ENCODE peak calls at places on chromosomes 3 and 15, in six cellular contexts. Q, J, W, R, U and H are unnamed samples.

GRCh38 chr3:125132815-125133214 is 77.0 kb upstream of the HEG1 start:
- DNase-seq in Q (no peak), J (no peak), W (no peak), R (no peak), U (no peak), H (no peak)

GRCh38 chr15:94324835-94325767 is 93.7 kb downstream of the MCTP2 start:
- DNase-seq in Q (no peak), J (no peak), W (no peak), R (no peak), U (no peak), H (no peak)

GRCh38 chr3:107904536-107905066 is 186.2 kb downstream of the CD47 start:
- DNase-seq in Q (no peak), J (no peak), W (no peak), R (no peak), U (no peak), H (no peak)

GRCh38 chr3:45816544-45816943 is 20.2 kb upstream of the SLC6A20 start:
- DNase-seq in Q (no peak), J (no peak), W (no peak), R (no peak), U (no peak), H (no peak)

GRCh38 chr3:40780801-40781406 is 256.1 kb downstream of the ZNF621 start:
- DNase-seq in Q (no peak), J (peak; percentile 35), W (no peak), R (no peak), U (peak; percentile 76), H (no peak)

GRCh38 chr3:171283248-171284222 is 176.7 kb downstream of the TNIK start:
- DNase-seq in Q (no peak), J (no peak), W (no peak), R (no peak), U (peak; percentile 72), H (no peak)

GRCh38 chr3:152308475-152308844 is 39.7 kb downstream of the MBNL1 start:
- DNase-seq in Q (no peak), J (no peak), W (no peak), R (no peak), U (no peak), H (no peak)

GRCh38 chr3:69565316-69565715 is 173.9 kb upstream of the MITF start:
- DNase-seq in Q (no peak), J (no peak), W (no peak), R (no peak), U (no peak), H (no peak)

GRCh38 chr15:39944711-39945110 is 10.8 kb downstream of the EIF2AK4 start:
- DNase-seq in Q (no peak), J (no peak), W (no peak), R (no peak), U (no peak), H (no peak)

GRCh38 chr3:28590851-28591250 is 242.2 kb upstream of the AZI2 start:
- DNase-seq in Q (no peak), J (no peak), W (no peak), R (no peak), U (no peak), H (no peak)

GRCh38 chr3:196122021-196122687 is 40.3 kb upstream of the TFRC start:
- DNase-seq in Q (no peak), J (no peak), W (no peak), R (peak; percentile 74), U (no peak), H (no peak)

GRCh38 chr15:47374222-47374621 is 343.1 kb upstream of the SEMA6D start:
- DNase-seq in Q (no peak), J (peak; percentile 12), W (peak; percentile 49), R (no peak), U (no peak), H (peak; percentile 27)

GRCh38 chr15:70362350-70362749 is 264.6 kb upstream of the TLE3 start:
- DNase-seq in Q (no peak), J (no peak), W (peak; percentile 59), R (no peak), U (no peak), H (no peak)

GRCh38 chr15:63517614-63518013 is 13.2 kb downstream of the USP3 start:
- DNase-seq in Q (no peak), J (no peak), W (no peak), R (no peak), U (no peak), H (no peak)

GRCh38 chr15:78930577-78931388 is 14.1 kb downstream of the CTSH start:
- DNase-seq in Q (peak; percentile 67), J (peak; percentile 87), W (no peak), R (peak; percentile 60), U (no peak), H (no peak)

GRCh38 chr15:23686466-23687142 is 501 bp downstream of the NDN start:
- DNase-seq in Q (no peak), J (no peak), W (peak; percentile 11), R (no peak), U (no peak), H (no peak)

GRCh38 chr3:50138266-50139230 is 16.6 kb upstream of the SEMA3F start:
- DNase-seq in Q (no peak), J (no peak), W (peak; percentile 92), R (no peak), U (no peak), H (no peak)

GRCh38 chr15:74752011-74752410 is 3.4 kb downstream of the CYP1A2 start:
- DNase-seq in Q (no peak), J (no peak), W (no peak), R (no peak), U (no peak), H (no peak)

GRCh38 chr15:94576889-94577533 is 345.6 kb downstream of the MCTP2 start:
- DNase-seq in Q (no peak), J (no peak), W (peak; percentile 11), R (peak; percentile 56), U (no peak), H (peak; percentile 50)

GRCh38 chr15:101124731-101125558 is 126.9 kb downstream of the CHSY1 start:
- DNase-seq in Q (no peak), J (peak; percentile 95), W (no peak), R (no peak), U (no peak), H (no peak)

GRCh38 chr3:73350988-73351387 is 273.8 kb downstream of the PDZRN3 start:
- DNase-seq in Q (no peak), J (no peak), W (no peak), R (no peak), U (no peak), H (no peak)

GRCh38 chr3:146268535-146269219 is 17.8 kb upstream of the PLSCR4 start:
- DNase-seq in Q (no peak), J (no peak), W (no peak), R (no peak), U (no peak), H (no peak)

GRCh38 chr15:74315626-74316025 is 51.8 kb downstream of the CYP11A1 start:
- DNase-seq in Q (no peak), J (no peak), W (no peak), R (peak; percentile 69), U (no peak), H (no peak)

GRCh38 chr3:56862352-56863062 is 60.8 kb upstream of the ARHGEF3 start:
- DNase-seq in Q (no peak), J (peak; percentile 55), W (no peak), R (no peak), U (no peak), H (no peak)

GRCh38 chr15:63308947-63309346 is 31.5 kb downstream of the APH1B start:
- DNase-seq in Q (no peak), J (no peak), W (no peak), R (no peak), U (no peak), H (no peak)

GRCh38 chr15:91855241-91855640 is 1.7 kb downstream of the SLCO3A1 start:
- DNase-seq in Q (no peak), J (no peak), W (no peak), R (no peak), U (no peak), H (no peak)
- H3K4me3 ChIP-seq in Q (no peak overlapping the region), J (no peak overlapping the region), W (no peak overlapping the region), R (no peak overlapping the region), U (peak overlapping the region; percentile 83), H (no peak overlapping the region)

GRCh38 chr3:5554245-5554747 is 366.8 kb downstream of the EDEM1 start:
- DNase-seq in Q (no peak), J (no peak), W (no peak), R (peak; percentile 16), U (no peak), H (no peak)
- H3K27ac ChIP-seq in Q (no peak overlapping the region), J (no peak overlapping the region), W (no peak overlapping the region), R (no peak overlapping the region), U (no peak overlapping the region), H (no peak overlapping the region)

GRCh38 chr3:194449913-194450312 is 36.9 kb downstream of the ATP13A3 start:
- DNase-seq in Q (no peak), J (no peak), W (no peak), R (no peak), U (no peak), H (no peak)
- H3K36me3 ChIP-seq in Q (peaks cover 32% of the 10 kb centered on the region), J (peaks cover 69% of the 10 kb centered on the region), W (peaks cover 12% of the 10 kb centered on the region), R (peaks cover 93% of the 10 kb centered on the region), U (peaks cover 82% of the 10 kb centered on the region), H (peaks cover 7% of the 10 kb centered on the region)

DNA sequence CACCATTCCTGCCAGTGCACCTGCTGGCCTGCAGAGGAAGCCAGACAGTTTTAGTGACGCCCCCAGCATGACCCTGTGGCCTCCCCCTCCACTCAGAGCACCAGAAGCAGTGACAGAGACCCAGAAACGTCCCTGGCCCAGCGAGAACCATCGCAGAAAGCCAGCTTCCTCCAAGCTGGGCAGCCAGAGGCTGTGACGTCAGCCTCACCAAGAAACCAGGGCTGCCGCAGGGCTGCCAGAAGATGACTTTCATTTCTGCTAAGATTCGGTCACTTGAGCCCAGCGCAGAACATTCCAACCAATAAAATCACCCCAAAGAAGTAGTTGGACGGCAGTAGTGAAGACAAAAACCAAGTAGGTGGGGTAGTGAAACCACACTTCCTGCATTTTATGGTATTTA is 29.6 kb upstream of the RPL32 start:
- DNase-seq in Q (no peak), J (no peak), W (no peak), R (no peak), U (peak; percentile 78), H (no peak)
- H3K4me3 ChIP-seq in Q (no peak overlapping the region), J (no peak overlapping the region), W (no peak overlapping the region), R (no peak overlapping the region), U (no peak overlapping the region), H (no peak overlapping the region)

GRCh38 chr15:82743810-82744209 is 34.1 kb upstream of the AP3B2 start:
- DNase-seq in Q (no peak), J (no peak), W (no peak), R (no peak), U (no peak), H (no peak)

GRCh38 chr15:82742134-82742533 is 32.5 kb upstream of the AP3B2 start:
- DNase-seq in Q (no peak), J (no peak), W (no peak), R (no peak), U (no peak), H (no peak)

GRCh38 chr15:82739086-82739485 is 29.4 kb upstream of the AP3B2 start:
- DNase-seq in Q (no peak), J (peak; percentile 29), W (no peak), R (peak; percentile 40), U (no peak), H (no peak)

GRCh38 chr15:82737975-82738374 is 28.3 kb upstream of the AP3B2 start:
- DNase-seq in Q (no peak), J (no peak), W (no peak), R (peak; percentile 32), U (no peak), H (no peak)
- H3K27ac ChIP-seq in Q (no peak overlapping the region), J (no peak overlapping the region), W (no peak overlapping the region), R (peak overlapping the region; percentile 41), U (no peak overlapping the region), H (no peak overlapping the region)